ENCODE peak calls at places on chromosomes 3 and 15, in nine cellular contexts. V is psoas muscle; F is heart right ventricle; N is BJ; W is CD8-positive, alpha-beta memory T cell; M is brain microvascular endothelial cell; S is breast epithelium; A is RWPE2; C is fibroblast of lung. Y is an unnamed sample. For H3K36me3, the result is how much of the 10 kb centered on the place peaks cover.

GRCh38 chr15:75232826-75233503 is 25.2 kb upstream of the GOLGA6C start:
- DNase-seq in V (peak), F (no peak), N (no peak), W (no peak), M (no peak), S (no peak), A (peak), C (no peak), Y (no peak)

GRCh38 chr15:44034933-44035624 is 160.0 kb downstream of the FRMD5 start:
- DNase-seq in V (no peak), F (no peak), N (no peak), W (no peak), M (peak), S (no peak), A (no peak), C (peak), Y (peak)

GRCh38 chr3:81743096-81744025 is 18.1 kb downstream of the GBE1 start:
- DNase-seq in V (no peak), F (no peak), N (peak), W (no peak), M (peak), S (no peak), A (no peak), C (peak), Y (peak)

GRCh38 chr3:120172070-120172469 is 77.8 kb upstream of the GSK3B start:
- DNase-seq in V (peak), F (no peak), N (no peak), W (no peak), M (no peak), S (no peak), A (no peak), C (peak), Y (peak)

GRCh38 chr3:152474585-152474984 is 205.9 kb downstream of the MBNL1 start:
- DNase-seq in V (no peak), F (no peak), N (peak), W (no peak), M (peak), S (no peak), A (no peak), C (peak), Y (no peak)

GRCh38 chr3:57570051-57570450 is 14.0 kb downstream of the PDE12 start:
- DNase-seq in V (no peak), F (no peak), N (no peak), W (no peak), M (no peak), S (no peak), A (no peak), C (no peak), Y (no peak)

GRCh38 chr3:74122281-74122680 is 492.2 kb downstream of the CNTN3 start:
- DNase-seq in V (no peak), F (no peak), N (no peak), W (no peak), M (no peak), S (no peak), A (no peak), C (peak), Y (no peak)

GRCh38 chr3:126539558-126540250 is 15.7 kb downstream of the CHST13 start:
- DNase-seq in V (peak), F (no peak), N (no peak), W (no peak), M (no peak), S (peak), A (peak), C (no peak), Y (no peak)

GRCh38 chr15:44810237-44810636 is 73.9 kb downstream of the TRIM69 start:
- DNase-seq in V (no peak), F (no peak), N (no peak), W (no peak), M (no peak), S (no peak), A (no peak), C (no peak), Y (no peak)

GRCh38 chr15:60905587-60905986 is 323.5 kb downstream of the RORA start:
- DNase-seq in V (no peak), F (no peak), N (no peak), W (peak), M (no peak), S (no peak), A (no peak), C (no peak), Y (no peak)

GRCh38 chr3:188509316-188509715 is 355.4 kb downstream of the LPP start:
- DNase-seq in V (no peak), F (no peak), N (no peak), W (no peak), M (no peak), S (no peak), A (no peak), C (no peak), Y (no peak)

GRCh38 chr15:67779160-67780111 is 45.9 kb upstream of the SKOR1 start:
- DNase-seq in V (no peak), F (no peak), N (no peak), W (no peak), M (no peak), S (no peak), A (no peak), C (no peak), Y (no peak)

GRCh38 chr15:72271895-72272212 is 500 bp downstream of the PARP6 start:
- DNase-seq in V (no peak), F (no peak), N (no peak), W (no peak), M (peak), S (no peak), A (no peak), C (peak), Y (peak)

GRCh38 chr3:30826381-30827061 is 67.9 kb downstream of the GADL1 start:
- DNase-seq in V (no peak), F (no peak), N (no peak), W (no peak), M (no peak), S (no peak), A (no peak), C (peak), Y (peak)

GRCh38 chr15:34684351-34684750 is 70.4 kb downstream of the GJD2 start:
- DNase-seq in V (no peak), F (no peak), N (no peak), W (no peak), M (no peak), S (no peak), A (no peak), C (no peak), Y (no peak)

GRCh38 chr3:171950373-171950772 is 89.0 kb upstream of the FNDC3B start:
- DNase-seq in V (no peak), F (no peak), N (no peak), W (no peak), M (peak), S (no peak), A (no peak), C (peak), Y (peak)

GRCh38 chr15:96474274-96474673 is 143.8 kb downstream of the NR2F2 start:
- DNase-seq in V (no peak), F (no peak), N (no peak), W (no peak), M (no peak), S (no peak), A (no peak), C (no peak), Y (no peak)

GRCh38 chr3:30871720-30872119 is 22.7 kb downstream of the GADL1 start:
- DNase-seq in V (no peak), F (no peak), N (no peak), W (no peak), M (peak), S (no peak), A (no peak), C (peak), Y (no peak)

DNA sequence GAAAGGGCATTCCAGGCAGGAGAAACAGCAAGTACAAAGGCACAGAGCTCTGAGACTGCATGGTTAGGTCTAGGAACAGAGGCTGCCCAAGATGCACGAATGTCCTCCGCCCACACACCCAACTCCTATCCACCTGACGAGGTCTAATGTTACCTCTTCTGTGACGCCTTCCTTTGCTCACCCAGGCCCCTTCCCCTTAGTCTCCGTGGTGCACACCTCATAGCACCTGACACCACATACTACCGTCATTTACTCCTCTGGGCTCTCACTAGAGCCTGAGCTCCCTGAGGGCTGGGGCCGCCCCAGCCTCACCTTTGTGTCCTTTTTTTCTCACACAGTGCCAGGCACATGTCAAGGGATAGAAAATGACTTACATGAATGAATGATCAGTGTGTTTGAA is 31.0 kb upstream of the RASGRF1 start:
- DNase-seq in V (no peak), F (no peak), N (no peak), W (no peak), M (no peak), S (no peak), A (no peak), C (no peak), Y (no peak)
- H3K36me3 ChIP-seq in V (under half), F (under half), N (under half), W (under half), M (under half), S (under half), A (under half), C (under half), Y (under half)

GRCh38 chr3:149647812-149648211 is 10.0 kb downstream of the WWTR1 start:
- DNase-seq in V (no peak), F (no peak), N (no peak), W (no peak), M (no peak), S (no peak), A (no peak), C (no peak), Y (no peak)
- H3K36me3 ChIP-seq in V (under half), F (half or more), N (under half), W (under half), M (under half), S (under half), A (under half), C (under half), Y (half or more)

GRCh38 chr3:47434849-47435248 is 40.9 kb downstream of the SCAP start:
- DNase-seq in V (no peak), F (no peak), N (no peak), W (no peak), M (no peak), S (no peak), A (no peak), C (no peak), Y (no peak)
- H3K36me3 ChIP-seq in V (under half), F (half or more), N (under half), W (under half), M (under half), S (under half), A (under half), C (under half), Y (under half)

GRCh38 chr3:64235605-64236004 is 10.3 kb upstream of the PRICKLE2 start:
- DNase-seq in V (no peak), F (no peak), N (no peak), W (no peak), M (no peak), S (no peak), A (no peak), C (no peak), Y (no peak)
- H3K36me3 ChIP-seq in V (under half), F (under half), N (under half), W (under half), M (under half), S (under half), A (under half), C (under half), Y (under half)

Y was measured in MG63.